ENCODE peak calls at places on chromosome 4, in four cellular contexts. E, R, Q and D are unnamed samples.

GRCh38 chr4:53307819-53308773 is 57.8 kb downstream of the SCFD2 start:
- DNase-seq in Q (no peak), R (no peak), E (no peak), D (peak)

GRCh38 chr4:184163813-184164212 is 53.9 kb downstream of the ENPP6 start:
- DNase-seq in R (peak), E (peak), Q (no peak), D (peak)

GRCh38 chr4:106587558-106587957 is 219.0 kb upstream of the GIMD1 start:
- DNase-seq in Q (peak), E (peak), R (no peak), D (peak)

GRCh38 chr4:75248770-75249467 is 265.3 kb downstream of the RCHY1 start:
- DNase-seq in Q (no peak), R (no peak), E (peak), D (no peak)

GRCh38 chr4:164937576-164938270 is 39.7 kb downstream of the TRIM61 start:
- DNase-seq in Q (no peak), R (peak), E (peak), D (peak)

GRCh38 chr4:85952518-85952917 is 407.3 kb downstream of the MAPK10 start:
- DNase-seq in R (no peak), Q (no peak), E (peak), D (peak)

GRCh38 chr4:7417639-7418038 is 17.1 kb downstream of the PSAPL1 start:
- DNase-seq in E (no peak), Q (no peak), R (no peak), D (no peak)

GRCh38 chr4:75172551-75172950 is 239.6 kb downstream of the PARM1 start:
- DNase-seq in E (no peak), Q (no peak), R (no peak), D (no peak)

GRCh38 chr4:99816611-99817309 is at the start of gene DAPP1:
- DNase-seq in Q (no peak), R (no peak), E (no peak), D (no peak)

GRCh38 chr4:79964715-79965345 is 108.2 kb downstream of the ANTXR2 start:
- DNase-seq in R (peak), Q (no peak), E (no peak), D (no peak)

GRCh38 chr4:24249972-24250371 is 334.4 kb downstream of the DHX15 start:
- DNase-seq in E (no peak), R (no peak), Q (no peak), D (no peak)

GRCh38 chr4:917992-918391 is 14.1 kb downstream of the GAK start:
- DNase-seq in E (no peak), R (no peak), Q (no peak), D (no peak)

GRCh38 chr4:149158852-149159251 is 656.8 kb downstream of the IQCM start:
- DNase-seq in E (no peak), R (no peak), Q (no peak), D (no peak)

GRCh38 chr4:181796502-181796901 is 446.7 kb upstream of the TENM3 start:
- DNase-seq in Q (no peak), R (no peak), E (peak), D (peak)

GRCh38 chr4:127580891-127581290 is 51.9 kb upstream of the INTU start:
- DNase-seq in Q (no peak), E (no peak), R (no peak), D (no peak)

GRCh38 chr4:161010227-161010626 is 1153.6 kb downstream of the FSTL5 start:
- DNase-seq in E (no peak), R (no peak), Q (no peak), D (no peak)

GRCh38 chr4:81600511-81601269 is 129.0 kb upstream of the RASGEF1B start:
- DNase-seq in E (no peak), R (peak), Q (no peak), D (peak)

GRCh38 chr4:176393306-176394013 is 73.7 kb downstream of the SPCS3 start:
- DNase-seq in Q (no peak), R (no peak), E (no peak), D (no peak)

GRCh38 chr4:139903845-139904244 is 238.2 kb downstream of the MGST2 start:
- DNase-seq in E (no peak), R (no peak), Q (no peak), D (no peak)

GRCh38 chr4:139900964-139901376 is 235.4 kb downstream of the MGST2 start:
- DNase-seq in Q (no peak), E (no peak), R (no peak), D (no peak)

GRCh38 chr4:139902328-139903217 is 237.0 kb downstream of the MGST2 start:
- DNase-seq in R (no peak), E (no peak), Q (no peak), D (no peak)

GRCh38 chr4:139899346-139899745 is 233.7 kb downstream of the MGST2 start:
- DNase-seq in Q (no peak), E (no peak), R (no peak), D (no peak)

GRCh38 chr4:139901516-139902327 is 236.1 kb downstream of the MGST2 start:
- DNase-seq in R (no peak), Q (no peak), E (no peak), D (peak)
- H3K4me3 ChIP-seq in R (no peak), Q (peak), E (no peak), D (peak)

GRCh38 chr4:169770411-169770810 is 12.7 kb upstream of the HPF1 start:
- DNase-seq in R (no peak), E (no peak), Q (no peak), D (no peak)

GRCh38 chr4:169773889-169774288 is 16.1 kb upstream of the HPF1 start:
- DNase-seq in Q (no peak), E (no peak), R (no peak), D (no peak)

GRCh38 chr4:169774466-169775445 is 17.0 kb upstream of the HPF1 start:
- DNase-seq in R (peak), Q (no peak), E (peak), D (no peak)
- TF ChIP-seq CTCF in R (peak), Q (peak), E (peak), D (peak)

GRCh38 chr4:60089546-60090273 is 1110.4 kb upstream of the ADGRL3 start:
- DNase-seq in Q (no peak), E (no peak), R (no peak), D (no peak)
- H3K4me3 ChIP-seq in Q (no peak), E (no peak), R (no peak), D (no peak)

DNA sequence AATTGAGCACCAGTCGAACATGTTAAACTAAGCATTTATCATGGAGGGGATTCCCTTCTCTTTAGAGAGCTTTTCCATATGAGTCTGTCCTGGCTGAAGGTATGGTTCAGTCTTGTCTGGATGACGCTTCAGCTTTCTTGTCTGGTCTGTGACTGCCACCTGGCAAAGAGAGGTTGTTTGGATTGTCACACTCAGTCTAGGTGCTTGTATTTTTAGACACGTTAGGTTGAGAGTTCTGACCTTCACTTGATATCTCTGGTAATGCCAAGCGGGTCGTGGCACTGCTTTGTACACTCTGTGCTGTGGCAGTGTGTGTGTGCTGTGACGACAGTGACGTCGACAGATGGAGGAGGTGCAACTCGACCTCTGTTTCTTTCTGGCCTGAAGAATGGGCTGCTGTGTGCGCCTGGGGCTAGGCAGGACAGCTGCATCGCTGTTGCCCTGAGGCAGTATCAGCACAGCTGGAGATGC is 12.6 kb downstream of the NOCT start:
- DNase-seq in E (no peak), Q (no peak), R (peak), D (no peak)
- TF ChIP-seq CTCF in E (no peak), Q (no peak), R (no peak), D (no peak)

DNA sequence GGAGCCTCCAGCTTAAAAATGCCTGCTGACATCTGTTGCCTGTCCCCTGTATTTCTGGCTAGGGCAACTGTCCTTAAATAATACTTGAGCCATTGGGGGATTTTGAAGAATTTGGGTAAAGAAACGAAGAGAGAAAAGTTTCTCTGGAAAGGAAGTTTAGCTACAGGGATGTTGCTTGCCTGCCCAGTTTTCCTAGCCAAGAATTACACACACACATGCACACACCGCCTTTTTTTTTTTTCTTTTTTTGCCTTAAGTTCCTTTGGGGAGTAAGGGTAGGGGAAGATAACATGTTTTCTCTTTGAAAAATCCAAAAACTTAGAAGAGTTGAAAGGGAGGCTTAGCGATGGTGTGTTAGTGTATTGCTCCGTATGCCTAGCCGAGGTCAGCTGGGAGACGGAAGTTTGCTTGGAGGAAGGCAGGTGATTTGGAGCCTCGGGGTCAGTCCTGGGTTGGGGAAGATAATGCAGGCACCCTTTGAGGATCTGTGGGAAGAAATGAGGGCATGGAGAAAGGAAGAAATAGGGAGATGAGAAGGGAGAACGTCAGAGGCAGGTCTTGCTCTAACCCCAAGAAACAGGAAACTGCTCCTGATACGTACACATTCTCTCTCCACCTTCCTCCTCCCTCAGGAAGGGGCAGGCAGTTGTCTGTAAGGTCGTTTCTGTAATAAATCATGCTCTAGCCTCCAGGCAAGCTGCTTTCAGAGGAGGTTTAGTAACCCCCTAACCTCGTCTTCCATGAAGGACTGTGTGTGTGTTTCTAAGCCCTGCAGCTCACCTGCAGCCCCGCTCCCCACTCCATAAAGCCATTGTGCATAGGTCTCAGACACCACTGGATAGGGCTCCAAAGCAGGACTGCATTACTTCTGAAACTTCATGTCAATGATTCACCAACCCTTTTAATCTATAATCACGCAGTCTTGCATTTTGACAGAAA is 10.5 kb downstream of the KLF3 start:
- DNase-seq in R (peak), E (peak), Q (no peak), D (peak)
- H3K4me3 ChIP-seq in R (no peak), E (peak), Q (no peak), D (peak)